ENCODE peak calls at places on chromosome 11, in ten cellular contexts. H, T, O, U, F, Z, P, W, Y and B are unnamed samples. For H3K9me3, the result is how much of the 10 kb centered on the place peaks cover.

GRCh38 chr11:59787816-59788215 is 22.8 kb downstream of the MRPL16 start:
- DNase-seq in Z (no peak), H (no peak), W (no peak), U (no peak), O (no peak), P (peak), T (no peak), Y (peak), F (no peak), B (no peak)

GRCh38 chr11:31106963-31107576 is 262.5 kb downstream of the DCDC1 start:
- DNase-seq in F (no peak), O (peak), Y (peak), T (peak), W (no peak), H (no peak), U (peak), P (peak), Z (peak), B (no peak)

GRCh38 chr11:111367411-111368284 is 11.4 kb downstream of the POU2AF1 start:
- DNase-seq in F (no peak), Z (no peak), W (no peak), P (no peak), Y (no peak), U (no peak), T (no peak), O (peak), H (no peak), B (no peak)

GRCh38 chr11:27696961-27697360 is 3.3 kb downstream of the BDNF start:
- DNase-seq in Z (no peak), Y (peak), O (no peak), T (no peak), W (no peak), P (peak), U (no peak), H (no peak), F (no peak), B (no peak)

GRCh38 chr11:121451982-121452608 is at the start of gene SORL1:
- DNase-seq in O (peak), Y (peak), U (peak), P (peak), H (peak), T (peak), W (peak), Z (peak), F (peak), B (peak)

GRCh38 chr11:61075891-61076290 is 26.4 kb upstream of the CD5 start:
- DNase-seq in U (no peak), Z (no peak), F (no peak), P (peak), T (no peak), W (peak), Y (peak), O (peak), H (peak), B (no peak)

GRCh38 chr11:122202951-122203456 is 87.0 kb upstream of the BLID start:
- DNase-seq in Z (peak), F (no peak), P (peak), T (peak), O (peak), U (peak), Y (peak), W (peak), H (peak), B (no peak)

GRCh38 chr11:18383388-18384156 is 10.8 kb upstream of the LDHA start:
- DNase-seq in W (peak), P (peak), T (peak), F (peak), O (peak), Z (peak), H (peak), U (no peak), Y (peak), B (peak)

GRCh38 chr11:126153999-126154398 is 57.5 kb downstream of the RPUSD4 start:
- DNase-seq in O (no peak), H (no peak), P (peak), T (no peak), Y (peak), U (no peak), W (no peak), Z (no peak), F (no peak), B (no peak)

GRCh38 chr11:59164028-59164427 is 7.9 kb upstream of the DTX4 start:
- DNase-seq in F (no peak), Z (no peak), Y (no peak), U (no peak), T (no peak), P (no peak), O (no peak), H (no peak), W (no peak), B (no peak)

GRCh38 chr11:46898396-46899095 is 19.8 kb downstream of the LRP4 start:
- DNase-seq in W (no peak), H (peak), U (no peak), T (no peak), P (no peak), Y (no peak), Z (no peak), F (no peak), O (no peak), B (no peak)

GRCh38 chr11:105861225-105861624 is 160.8 kb downstream of the MSANTD4 start:
- DNase-seq in F (no peak), P (no peak), T (no peak), W (no peak), U (no peak), O (no peak), H (no peak), Z (no peak), Y (peak), B (no peak)

GRCh38 chr11:41446107-41446506 is 13.3 kb downstream of the LRRC4C start:
- DNase-seq in P (peak), Y (no peak), W (no peak), T (no peak), O (no peak), Z (no peak), U (no peak), F (no peak), H (no peak), B (no peak)

GRCh38 chr11:120027546-120028180 is 110.2 kb downstream of the TRIM29 start:
- DNase-seq in Z (no peak), U (no peak), H (no peak), W (no peak), F (no peak), T (no peak), Y (no peak), O (no peak), P (no peak), B (no peak)

GRCh38 chr11:66509131-66509561 is 1.3 kb upstream of the BBS1 start:
- DNase-seq in F (no peak), U (no peak), P (no peak), O (no peak), T (no peak), H (peak), Z (no peak), Y (no peak), W (no peak), B (no peak)

GRCh38 chr11:85718991-85719807 is 33.2 kb upstream of the CCDC89 start:
- DNase-seq in Y (peak), W (peak), O (no peak), U (no peak), T (no peak), F (no peak), Z (peak), P (peak), H (peak), B (no peak)

GRCh38 chr11:20011294-20011951 is 148.9 kb downstream of the DBX1 start:
- DNase-seq in U (no peak), O (no peak), Y (no peak), W (no peak), P (peak), F (no peak), Z (no peak), T (peak), H (no peak), B (no peak)

GRCh38 chr11:73577496-73577917 is 20.4 kb downstream of the FAM168A start:
- DNase-seq in P (peak), T (no peak), H (no peak), Z (no peak), U (no peak), O (no peak), F (no peak), Y (peak), W (no peak), B (no peak)

GRCh38 chr11:109862808-109863207 is 230.4 kb upstream of the ZC3H12C start:
- DNase-seq in P (peak), T (no peak), H (no peak), W (no peak), Y (no peak), F (no peak), O (no peak), U (no peak), Z (no peak), B (no peak)

GRCh38 chr11:69647761-69648497 is 7.0 kb downstream of the CCND1 start:
- DNase-seq in T (peak), U (no peak), P (no peak), Y (no peak), W (peak), F (no peak), O (no peak), H (no peak), Z (no peak), B (no peak)

GRCh38 chr11:35802221-35802620 is 139.6 kb downstream of the TRIM44 start:
- DNase-seq in O (no peak), P (no peak), W (no peak), F (no peak), U (no peak), T (no peak), Z (no peak), H (no peak), Y (no peak), B (no peak)
- H3K9me3 ChIP-seq in O (under half), P (under half), W (under half), F (under half), U (under half), T (under half), Z (under half), H (under half), Y (under half), B (under half)

GRCh38 chr11:3356858-3357257 is 22.1 kb downstream of the ZNF195 start:
- DNase-seq in Z (no peak), P (no peak), O (no peak), W (no peak), F (no peak), U (no peak), H (no peak), T (no peak), Y (no peak), B (no peak)
- H3K9me3 ChIP-seq in Z (half or more), P (half or more), O (half or more), W (under half), F (under half), U (under half), H (under half), T (under half), Y (half or more), B (under half)

GRCh38 chr11:12682730-12683500 is 8.7 kb downstream of the TEAD1 start:
- DNase-seq in Z (no peak), W (no peak), P (no peak), T (no peak), H (no peak), O (no peak), U (no peak), F (no peak), Y (no peak), B (no peak)

GRCh38 chr11:12681462-12681861 is 7.2 kb downstream of the TEAD1 start:
- DNase-seq in U (no peak), Y (no peak), F (no peak), H (no peak), Z (no peak), T (no peak), W (no peak), O (no peak), P (no peak), B (no peak)

GRCh38 chr11:12683857-12684256 is 9.6 kb downstream of the TEAD1 start:
- DNase-seq in W (no peak), Z (no peak), T (no peak), F (no peak), H (no peak), O (no peak), U (no peak), Y (no peak), P (peak), B (no peak)

GRCh38 chr11:12680940-12681258 is 6.7 kb downstream of the TEAD1 start:
- DNase-seq in H (no peak), W (no peak), P (no peak), T (no peak), Z (no peak), Y (no peak), U (no peak), O (no peak), F (no peak), B (no peak)

DNA sequence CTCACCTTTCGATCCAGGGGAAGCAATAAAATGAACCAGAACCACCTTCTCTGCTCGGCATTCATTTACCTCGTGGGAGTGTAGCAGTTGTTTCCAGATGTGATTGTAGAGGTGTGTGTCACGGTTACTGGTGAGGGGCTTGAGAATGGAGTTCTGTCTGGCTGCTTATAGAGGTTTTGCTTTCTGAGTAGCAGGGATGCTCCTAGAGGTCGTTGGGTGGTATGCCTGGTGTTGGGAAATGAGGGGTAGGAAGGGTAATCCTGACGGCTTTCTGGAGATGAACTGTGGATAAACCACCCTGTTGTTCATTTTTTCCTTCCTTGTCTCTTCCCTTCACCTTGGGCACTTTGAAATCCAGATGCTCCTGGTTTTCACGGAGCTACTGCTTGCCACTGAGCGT is 8.1 kb downstream of the TEAD1 start:
- DNase-seq in T (no peak), Z (no peak), P (no peak), W (no peak), H (no peak), U (no peak), Y (no peak), F (no peak), O (no peak), B (no peak)
- H3K9me3 ChIP-seq in T (under half), Z (under half), P (under half), W (under half), H (under half), U (under half), Y (under half), F (under half), O (under half), B (under half)

GRCh38 chr11:1103401-1104360 is 29.0 kb downstream of the MUC2 start:
- DNase-seq in F (no peak), O (no peak), Z (no peak), U (no peak), Y (no peak), W (no peak), H (peak), P (no peak), T (no peak), B (no peak)
- H3K9me3 ChIP-seq in F (under half), O (under half), Z (under half), U (under half), Y (under half), W (under half), H (under half), P (under half), T (under half), B (under half)

GRCh38 chr11:55367674-55368073 is at the start of gene OR4A15:
- DNase-seq in T (no peak), P (no peak), F (no peak), W (no peak), Z (no peak), U (no peak), H (no peak), O (no peak), Y (no peak), B (no peak)
- H3K9me3 ChIP-seq in T (under half), P (under half), F (under half), W (under half), Z (under half), U (under half), H (under half), O (under half), Y (under half), B (under half)

GRCh38 chr11:92018332-92018731 is 206.3 kb upstream of the FAT3 start:
- DNase-seq in Y (no peak), U (no peak), Z (no peak), W (no peak), O (no peak), P (no peak), H (no peak), F (no peak), T (no peak), B (no peak)
- H3K9me3 ChIP-seq in Y (under half), U (under half), Z (under half), W (under half), O (under half), P (under half), H (under half), F (under half), T (under half), B (under half)

GRCh38 chr11:43546561-43547410 is 133.8 kb upstream of the HSD17B12 start:
- DNase-seq in W (no peak), P (no peak), Z (no peak), T (no peak), F (no peak), Y (no peak), H (no peak), U (no peak), O (no peak), B (no peak)
- H3K9me3 ChIP-seq in W (under half), P (under half), Z (under half), T (under half), F (under half), Y (under half), H (under half), U (under half), O (under half), B (under half)

GRCh38 chr11:132499661-132500060 is 1032.6 kb downstream of the OPCML start:
- DNase-seq in Y (no peak), W (no peak), H (no peak), P (no peak), T (no peak), Z (no peak), O (no peak), U (no peak), F (no peak), B (no peak)
- H3K9me3 ChIP-seq in Y (under half), W (under half), H (under half), P (under half), T (under half), Z (under half), O (under half), U (under half), F (under half), B (under half)

DNA sequence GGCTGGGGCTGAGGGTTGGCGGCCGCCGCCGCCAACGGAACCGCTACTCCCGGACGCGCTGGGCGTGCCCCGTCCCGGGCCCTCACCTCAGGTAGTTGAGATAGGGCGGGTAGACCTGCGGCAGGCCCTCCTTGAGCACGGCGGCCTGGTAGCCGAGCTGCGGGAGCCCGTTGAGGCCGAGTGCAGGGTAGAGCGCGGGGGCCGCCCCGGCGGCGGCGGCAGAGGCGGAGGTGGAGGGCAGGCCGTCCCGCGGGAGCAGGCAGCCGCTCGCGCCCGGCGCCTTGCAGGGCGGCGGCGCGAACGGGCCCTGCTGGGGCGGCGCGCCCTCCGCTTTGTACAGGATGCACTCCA is 2.3 kb downstream of the PGR start:
- DNase-seq in P (no peak), Y (no peak), H (peak), W (peak), F (no peak), U (peak), Z (no peak), O (peak), T (peak), B (no peak)
- H3K9me3 ChIP-seq in P (under half), Y (under half), H (under half), W (under half), F (under half), U (under half), Z (under half), O (under half), T (under half), B (under half)